ENCODE peak calls at places on chromosomes 6 and 20, in nine cellular contexts. M is MM.1S, S is IMR-90, Y is neural progenitor cell, X is mesendoderm, H is PC-3, F is GM23248, P is HCT116, U is fibroblast of lung. D is an unnamed sample. For H3K4me1, the result is how much of the 10 kb centered on the place peaks cover.

GRCh38 chr6:163249651-163250101 is 164.8 kb upstream of the QKI start:
- DNase-seq in M (no peak), S (no peak), Y (no peak), X (no peak), H (peak), F (peak), P (no peak), U (no peak), D (no peak)

GRCh38 chr20:2052741-2053140 is 48.9 kb upstream of the STK35 start:
- DNase-seq in M (no peak), S (no peak), Y (no peak), X (peak), H (no peak), F (no peak), P (no peak), U (no peak), D (no peak)

GRCh38 chr20:63708301-63709148 is 686 bp downstream of the ZGPAT start:
- DNase-seq in M (no peak), S (no peak), Y (peak), X (no peak), H (no peak), F (peak), P (no peak), U (no peak), D (peak)

GRCh38 chr6:139597781-139598368 is 223.4 kb upstream of the CITED2 start:
- DNase-seq in M (no peak), S (peak), Y (peak), X (no peak), H (peak), F (peak), P (no peak), U (peak), D (peak)

GRCh38 chr6:38634518-38634917 is 5.2 kb downstream of the BTBD9 start:
- DNase-seq in M (no peak), S (peak), Y (no peak), X (no peak), H (peak), F (peak), P (no peak), U (no peak), D (no peak)

GRCh38 chr6:22025468-22026159 is 271.2 kb downstream of the PRL start:
- DNase-seq in M (no peak), S (peak), Y (peak), X (peak), H (peak), F (peak), P (no peak), U (peak), D (peak)

GRCh38 chr6:117483004-117483644 is 650 bp downstream of the DCBLD1 start:
- DNase-seq in M (peak), S (peak), Y (peak), X (peak), H (peak), F (peak), P (no peak), U (peak), D (peak)

GRCh38 chr20:63858393-63859165 is 2.7 kb upstream of the ABHD16B start:
- DNase-seq in M (no peak), S (peak), Y (peak), X (peak), H (no peak), F (peak), P (no peak), U (peak), D (peak)

GRCh38 chr20:46520976-46521579 is 7.7 kb upstream of the ZNF334 start:
- DNase-seq in M (peak), S (peak), Y (peak), X (peak), H (peak), F (peak), P (peak), U (peak), D (no peak)

GRCh38 chr6:169839898-169840631 is 88.6 kb downstream of the ERMARD start:
- DNase-seq in M (no peak), S (no peak), Y (no peak), X (no peak), H (no peak), F (no peak), P (no peak), U (no peak), D (no peak)

GRCh38 chr6:85792278-85792677 is 149.6 kb upstream of the SYNCRIP start:
- DNase-seq in M (no peak), S (peak), Y (no peak), X (peak), H (peak), F (peak), P (no peak), U (no peak), D (no peak)

GRCh38 chr6:75272145-75272840 is 12.3 kb downstream of the TMEM30A start:
- DNase-seq in M (no peak), S (peak), Y (no peak), X (no peak), H (no peak), F (peak), P (no peak), U (peak), D (no peak)
- H3K4me1 ChIP-seq in M (under half), S (under half), Y (under half), X (under half), H (under half), F (under half), P (under half), U (under half), D (under half)

DNA sequence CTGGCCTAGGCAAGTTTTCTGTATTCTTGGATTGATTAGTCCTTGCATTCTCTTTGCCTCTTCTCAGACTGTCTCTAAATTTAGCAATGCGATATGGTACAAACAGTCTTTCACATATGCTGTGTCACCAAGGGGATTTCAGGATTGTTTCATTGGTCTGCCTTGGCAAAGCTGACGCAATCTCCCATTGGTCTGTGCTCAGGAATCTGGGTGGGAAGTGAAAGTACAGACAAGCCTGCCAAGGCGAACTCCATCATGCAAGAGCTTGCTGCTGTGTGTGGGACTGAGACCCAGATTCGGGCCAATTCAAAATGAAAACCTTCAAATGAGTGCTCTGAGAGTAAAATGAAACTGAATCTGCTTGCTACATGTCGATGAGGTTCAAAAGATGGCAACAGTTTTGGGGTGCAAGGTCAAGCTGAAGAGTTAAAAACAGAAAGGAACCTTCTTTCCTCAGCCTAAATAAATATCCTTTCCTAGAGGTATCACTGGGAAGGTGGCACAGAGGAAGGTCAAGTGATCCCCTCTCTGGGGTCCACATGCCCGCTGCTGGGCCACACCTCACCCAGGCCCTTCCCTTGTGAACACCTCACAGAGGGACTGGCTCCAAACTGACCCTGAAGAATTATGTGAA is 198.8 kb upstream of the PREP start:
- DNase-seq in M (peak), S (peak), Y (no peak), X (peak), H (no peak), F (peak), P (no peak), U (peak), D (peak)
- H3K9ac ChIP-seq in M (peak), S (peak), Y (no peak), X (no peak), H (no peak), F (peak), P (no peak), U (peak), D (no peak)

GRCh38 chr6:108766886-108767285 is 81.3 kb upstream of the ARMC2 start:
- DNase-seq in M (no peak), S (no peak), Y (no peak), X (no peak), H (no peak), F (no peak), P (no peak), U (no peak), D (no peak)
- H3K27ac ChIP-seq in M (peak), S (no peak), Y (no peak), X (no peak), H (no peak), F (no peak), P (no peak), U (no peak), D (no peak)

GRCh38 chr20:57280221-57280620 is 13.8 kb upstream of the BMP7 start:
- DNase-seq in M (no peak), S (no peak), Y (peak), X (no peak), H (no peak), F (no peak), P (no peak), U (no peak), D (peak)
- H3K4me1 ChIP-seq in M (under half), S (under half), Y (under half), X (under half), H (under half), F (under half), P (under half), U (under half), D (under half)

DNA sequence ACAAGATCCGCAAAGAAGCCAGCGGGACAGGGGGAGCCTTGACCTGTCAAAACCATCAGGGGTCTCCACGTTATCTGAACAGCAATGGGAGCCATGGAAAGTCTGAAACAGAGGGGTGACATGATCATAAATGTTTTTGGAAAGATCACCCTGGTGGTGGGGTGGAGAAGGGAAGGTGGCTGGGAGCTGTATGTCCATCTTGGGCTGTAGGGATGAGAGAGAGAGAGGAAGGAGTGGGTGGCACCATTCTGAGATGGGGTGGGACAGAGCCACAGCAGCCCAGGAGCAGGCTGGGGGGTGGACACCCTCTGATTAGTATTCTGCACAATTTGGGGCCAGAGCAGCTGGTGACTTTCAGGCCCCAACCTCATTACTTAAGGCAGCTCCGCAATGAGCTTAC is 30.1 kb downstream of the ANKRD60 start:
- DNase-seq in M (no peak), S (no peak), Y (no peak), X (no peak), H (no peak), F (no peak), P (no peak), U (no peak), D (no peak)
- H3K9ac ChIP-seq in M (no peak), S (no peak), Y (no peak), X (no peak), H (no peak), F (no peak), P (no peak), U (no peak), D (no peak)

DNA sequence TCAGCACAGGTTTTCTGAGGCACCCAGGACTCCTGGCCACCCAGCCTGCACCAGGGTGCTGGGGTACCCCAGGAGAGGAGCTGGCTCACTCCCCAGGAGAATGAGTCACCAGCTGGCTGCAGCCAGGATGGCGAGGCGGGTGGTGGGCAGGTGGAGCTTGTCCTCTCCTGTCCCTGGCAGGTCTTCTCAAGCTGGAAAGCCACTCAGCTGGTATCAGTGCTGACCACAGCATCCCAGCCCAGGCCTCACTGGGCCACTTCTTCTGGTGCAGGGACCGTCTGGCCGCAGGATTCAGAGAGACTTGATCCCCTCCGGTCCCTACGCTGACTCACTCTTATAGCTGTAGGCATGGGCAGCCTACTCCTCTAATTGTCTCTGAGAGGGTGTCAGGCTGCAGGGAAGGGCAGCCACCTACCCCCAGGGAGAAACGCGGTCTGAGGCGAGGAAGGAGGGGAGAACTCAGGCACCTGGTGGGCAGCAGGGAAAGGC is 22.2 kb downstream of the TFEB start:
- DNase-seq in M (no peak), S (peak), Y (no peak), X (no peak), H (peak), F (peak), P (no peak), U (peak), D (peak)
- H3K27ac ChIP-seq in M (no peak), S (no peak), Y (no peak), X (no peak), H (no peak), F (no peak), P (peak), U (no peak), D (peak)

DNA sequence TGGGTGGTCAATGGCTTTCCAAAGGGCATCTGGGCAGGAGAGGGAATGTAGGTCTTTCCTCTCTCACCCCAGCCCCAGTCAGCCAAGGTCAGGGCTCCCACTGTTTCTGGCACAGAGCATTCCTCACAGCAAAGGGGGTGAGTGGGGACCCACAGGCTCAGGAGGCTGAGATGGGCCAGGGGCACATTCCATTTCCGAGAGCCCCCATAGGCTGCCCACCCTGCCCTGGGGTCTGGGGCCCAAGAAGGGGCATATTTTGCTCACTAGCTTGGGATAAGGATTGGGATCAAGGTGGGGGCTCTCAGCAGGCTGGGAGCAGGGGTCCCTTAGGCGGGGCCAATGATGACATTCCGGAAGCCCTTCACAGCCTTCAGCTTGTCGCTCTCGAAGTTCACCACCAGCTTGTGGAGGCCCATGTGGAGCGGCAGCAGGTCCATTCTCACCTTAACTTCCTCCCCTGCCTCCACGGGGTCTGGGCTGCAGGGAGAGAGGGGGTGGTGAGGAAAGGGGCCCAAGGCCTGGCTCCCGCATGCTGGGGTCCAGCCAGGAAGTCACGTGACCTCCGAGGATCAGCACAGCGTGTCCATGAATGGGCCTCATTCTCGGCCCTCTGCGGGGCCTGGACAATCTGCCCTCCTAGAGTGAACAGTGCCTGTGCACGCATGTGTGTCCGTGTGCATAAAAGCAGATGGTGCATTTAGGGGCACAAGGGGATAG is 35.0 kb downstream of the TGM2 start:
- DNase-seq in M (no peak), S (no peak), Y (no peak), X (no peak), H (no peak), F (no peak), P (no peak), U (no peak), D (peak)
- H3K4me1 ChIP-seq in M (under half), S (under half), Y (under half), X (under half), H (half or more), F (under half), P (under half), U (under half), D (under half)

GRCh38 chr6:111228094-111228493 is 140.8 kb downstream of the SLC16A10 start:
- DNase-seq in M (no peak), S (no peak), Y (no peak), X (no peak), H (no peak), F (peak), P (no peak), U (peak), D (no peak)
- H3K9ac ChIP-seq in M (no peak), S (no peak), Y (no peak), X (no peak), H (no peak), F (peak), P (no peak), U (no peak), D (no peak)